ENCODE peak calls at places on chromosomes 2 and 18, in seven cellular contexts. O is OCI-M1; A is Caco-2; B is activated T-helper 1 cell treated with anti-CD3 and anti-CD28 coated beads, Interleukin-2, amount 50 U/mL, for 16 hours; R is CD4-positive, alpha-beta T cell; G is breast epithelium; J is NCI-H345. P is an unnamed sample.

GRCh38 chr2:159129301-159129700 is 157.2 kb downstream of the WDSUB1 start:
- DNase-seq in A (no peak), G (no peak), O (no peak), R (no peak), B (no peak), J (no peak), P (no peak)

GRCh38 chr2:24076849-24077534 is 866 bp upstream of the SF3B6 start:
- DNase-seq in B (no peak), O (no peak), A (no peak), G (no peak), J (peak), R (no peak), P (peak)

GRCh38 chr2:174682578-174683391 is 81.5 kb downstream of the CHRNA1 start:
- DNase-seq in O (peak), B (peak), A (peak), R (peak), J (peak), G (no peak), P (peak)

GRCh38 chr18:22417496-22418188 is at the start of gene CTAGE1:
- DNase-seq in R (no peak), G (no peak), J (no peak), O (no peak), A (no peak), B (no peak), P (no peak)

GRCh38 chr2:131047920-131048560 is 45.2 kb downstream of the FAM168B start:
- DNase-seq in R (no peak), B (no peak), O (no peak), A (no peak), J (no peak), G (no peak), P (no peak)

GRCh38 chr2:4091013-4091412 is 387.6 kb downstream of the DCDC2C start:
- DNase-seq in O (no peak), J (peak), B (no peak), A (no peak), G (no peak), R (no peak), P (no peak)

GRCh38 chr2:151904807-151905206 is 76.6 kb upstream of the ARL5A start:
- DNase-seq in R (no peak), A (no peak), G (no peak), O (peak), J (no peak), B (no peak), P (no peak)

GRCh38 chr18:32920796-32921787 is 148.3 kb upstream of the KLHL14 start:
- DNase-seq in R (no peak), J (no peak), B (no peak), G (no peak), A (no peak), O (peak), P (no peak)

GRCh38 chr18:12247946-12248345 is 6.2 kb upstream of the CIDEA start:
- DNase-seq in G (no peak), J (no peak), R (no peak), A (no peak), O (no peak), B (no peak), P (no peak)

GRCh38 chr2:88638743-88639142 is 11.5 kb upstream of the EIF2AK3 start:
- DNase-seq in J (no peak), O (no peak), G (no peak), A (no peak), B (no peak), R (no peak), P (no peak)

GRCh38 chr2:107591541-107591940 is 235.2 kb upstream of the RGPD4 start:
- DNase-seq in O (no peak), A (no peak), B (no peak), R (no peak), G (no peak), J (no peak), P (no peak)

GRCh38 chr2:38237311-38237710 is 139.8 kb downstream of the ATL2 start:
- DNase-seq in A (no peak), O (no peak), R (no peak), B (no peak), J (no peak), G (no peak), P (no peak)

GRCh38 chr2:210913461-210913860 is 357.1 kb downstream of the CPS1 start:
- DNase-seq in A (no peak), O (no peak), B (no peak), J (no peak), G (no peak), R (no peak), P (no peak)

GRCh38 chr18:23138470-23138869 is 3.2 kb downstream of the CABLES1 start:
- DNase-seq in J (peak), A (no peak), G (no peak), B (no peak), R (no peak), O (no peak), P (no peak)

GRCh38 chr2:226211439-226211838 is 588.2 kb downstream of the IRS1 start:
- DNase-seq in B (no peak), O (no peak), R (no peak), J (no peak), A (no peak), G (peak), P (no peak)

P was measured in glutamatergic neuron.